ENCODE peak calls at places on chromosomes 11 and 22, in ten cellular contexts. One of them, this sample, is unnamed.

GRCh38 chr11:67352546-67353316 is 615 bp downstream of the POLD4 start:
- DNase-seq in sigmoid colon: peak
- DNase-seq in stomach: peak
- DNase-seq in HepG2: peak
- DNase-seq in HCT116: no peak
- DNase-seq in HL-60: peak
- DNase-seq in breast epithelium: no peak
- DNase-seq in esophagus muscularis mucosa: no peak
- DNase-seq in endothelial cell of umbilical vein: no peak
- DNase-seq in upper lobe of left lung: no peak
- DNase-seq in this sample: peak

GRCh38 chr22:24155597-24156145 is 25.6 kb upstream of the SUSD2 start:
- DNase-seq in sigmoid colon: peak
- DNase-seq in HCT116: no peak
- DNase-seq in endothelial cell of umbilical vein: peak
- DNase-seq in HepG2: peak
- DNase-seq in stomach: peak
- DNase-seq in HL-60: peak
- DNase-seq in breast epithelium: peak
- DNase-seq in esophagus muscularis mucosa: peak
- DNase-seq in upper lobe of left lung: peak
- DNase-seq in this sample: peak

GRCh38 chr11:88320149-88320559 is 17.4 kb downstream of the CTSC start:
- DNase-seq in sigmoid colon: no peak
- DNase-seq in HepG2: no peak
- DNase-seq in breast epithelium: no peak
- DNase-seq in stomach: no peak
- DNase-seq in upper lobe of left lung: no peak
- DNase-seq in HCT116: no peak
- DNase-seq in HL-60: no peak
- DNase-seq in endothelial cell of umbilical vein: peak
- DNase-seq in esophagus muscularis mucosa: no peak
- DNase-seq in this sample: no peak

GRCh38 chr11:69418576-69419296 is 62.7 kb upstream of the LINC01488 start:
- DNase-seq in breast epithelium: no peak
- DNase-seq in stomach: no peak
- DNase-seq in sigmoid colon: peak
- DNase-seq in HL-60: no peak
- DNase-seq in HepG2: no peak
- DNase-seq in upper lobe of left lung: no peak
- DNase-seq in HCT116: no peak
- DNase-seq in esophagus muscularis mucosa: no peak
- DNase-seq in endothelial cell of umbilical vein: no peak
- DNase-seq in this sample: no peak

GRCh38 chr11:33829430-33830141 is 55.3 kb upstream of the FBXO3 start:
- DNase-seq in HepG2: peak
- DNase-seq in breast epithelium: no peak
- DNase-seq in stomach: peak
- DNase-seq in esophagus muscularis mucosa: no peak
- DNase-seq in sigmoid colon: no peak
- DNase-seq in endothelial cell of umbilical vein: peak
- DNase-seq in HL-60: no peak
- DNase-seq in HCT116: peak
- DNase-seq in upper lobe of left lung: no peak
- DNase-seq in this sample: peak

GRCh38 chr11:19311306-19312030 is 70.7 kb upstream of the E2F8 start:
- DNase-seq in HCT116: peak
- DNase-seq in endothelial cell of umbilical vein: peak
- DNase-seq in stomach: peak
- DNase-seq in sigmoid colon: peak
- DNase-seq in esophagus muscularis mucosa: no peak
- DNase-seq in upper lobe of left lung: no peak
- DNase-seq in breast epithelium: no peak
- DNase-seq in HepG2: peak
- DNase-seq in HL-60: no peak
- DNase-seq in this sample: peak

GRCh38 chr22:27370281-27370680 is 431.3 kb downstream of the MN1 start:
- DNase-seq in HepG2: no peak
- DNase-seq in HCT116: no peak
- DNase-seq in stomach: no peak
- DNase-seq in sigmoid colon: no peak
- DNase-seq in endothelial cell of umbilical vein: no peak
- DNase-seq in upper lobe of left lung: no peak
- DNase-seq in HL-60: peak
- DNase-seq in esophagus muscularis mucosa: peak
- DNase-seq in breast epithelium: no peak
- DNase-seq in this sample: no peak

GRCh38 chr11:127632971-127633680 is 632.6 kb upstream of the KIRREL3 start:
- DNase-seq in breast epithelium: no peak
- DNase-seq in stomach: no peak
- DNase-seq in sigmoid colon: no peak
- DNase-seq in HepG2: no peak
- DNase-seq in endothelial cell of umbilical vein: no peak
- DNase-seq in esophagus muscularis mucosa: no peak
- DNase-seq in HCT116: no peak
- DNase-seq in HL-60: no peak
- DNase-seq in upper lobe of left lung: no peak
- DNase-seq in this sample: peak

GRCh38 chr22:49354516-49355205 is 473.0 kb downstream of the BRD1 start:
- DNase-seq in endothelial cell of umbilical vein: no peak
- DNase-seq in stomach: peak
- DNase-seq in esophagus muscularis mucosa: no peak
- DNase-seq in HCT116: no peak
- DNase-seq in upper lobe of left lung: no peak
- DNase-seq in breast epithelium: no peak
- DNase-seq in HL-60: no peak
- DNase-seq in sigmoid colon: no peak
- DNase-seq in HepG2: no peak
- DNase-seq in this sample: no peak

GRCh38 chr11:44445500-44446340 is 119.7 kb upstream of the CD82 start:
- DNase-seq in upper lobe of left lung: no peak
- DNase-seq in HL-60: no peak
- DNase-seq in sigmoid colon: no peak
- DNase-seq in esophagus muscularis mucosa: no peak
- DNase-seq in stomach: peak
- DNase-seq in HCT116: no peak
- DNase-seq in breast epithelium: no peak
- DNase-seq in HepG2: no peak
- DNase-seq in endothelial cell of umbilical vein: no peak
- DNase-seq in this sample: peak

GRCh38 chr11:44443836-44444769 is 121.4 kb upstream of the CD82 start:
- DNase-seq in breast epithelium: no peak
- DNase-seq in esophagus muscularis mucosa: no peak
- DNase-seq in endothelial cell of umbilical vein: no peak
- DNase-seq in HepG2: no peak
- DNase-seq in HL-60: no peak
- DNase-seq in HCT116: no peak
- DNase-seq in stomach: peak
- DNase-seq in sigmoid colon: no peak
- DNase-seq in upper lobe of left lung: peak
- DNase-seq in this sample: peak

GRCh38 chr11:44444770-44445321 is 120.6 kb upstream of the CD82 start:
- DNase-seq in sigmoid colon: no peak
- DNase-seq in HCT116: no peak
- DNase-seq in breast epithelium: no peak
- DNase-seq in endothelial cell of umbilical vein: no peak
- DNase-seq in HL-60: no peak
- DNase-seq in stomach: no peak
- DNase-seq in esophagus muscularis mucosa: no peak
- DNase-seq in HepG2: no peak
- DNase-seq in upper lobe of left lung: no peak
- DNase-seq in this sample: no peak

GRCh38 chr11:44446996-44447771 is 118.3 kb upstream of the CD82 start:
- DNase-seq in HCT116: no peak
- DNase-seq in endothelial cell of umbilical vein: no peak
- DNase-seq in stomach: peak
- DNase-seq in upper lobe of left lung: no peak
- DNase-seq in sigmoid colon: no peak
- DNase-seq in breast epithelium: no peak
- DNase-seq in HL-60: no peak
- DNase-seq in esophagus muscularis mucosa: no peak
- DNase-seq in HepG2: no peak
- DNase-seq in this sample: no peak

DNA sequence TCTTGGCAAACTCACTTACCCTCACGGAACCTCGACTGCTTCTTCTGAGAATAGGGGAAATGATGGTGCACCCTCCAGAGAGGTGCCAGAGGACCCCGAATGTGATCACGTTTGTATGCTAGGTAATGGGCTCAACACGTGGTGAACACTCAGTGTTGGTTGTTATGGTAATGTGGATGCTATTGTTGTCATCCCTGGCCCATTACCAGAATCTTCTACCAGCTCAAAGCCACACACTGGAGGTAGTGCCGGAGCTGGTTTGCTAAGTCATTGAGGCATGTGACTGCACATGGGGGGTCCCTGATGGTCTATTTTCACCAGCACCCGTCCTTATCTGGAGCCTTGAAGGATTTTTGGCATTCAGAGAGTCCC is 119.1 kb upstream of the CD82 start:
- DNase-seq in sigmoid colon: no peak
- DNase-seq in HepG2: no peak
- DNase-seq in breast epithelium: no peak
- DNase-seq in upper lobe of left lung: no peak
- DNase-seq in HCT116: no peak
- DNase-seq in stomach: peak
- DNase-seq in esophagus muscularis mucosa: no peak
- DNase-seq in endothelial cell of umbilical vein: no peak
- DNase-seq in HL-60: no peak
- DNase-seq in this sample: no peak
- TF ChIP-seq CTCF in sigmoid colon: no peak
- TF ChIP-seq CTCF in HepG2: no peak
- TF ChIP-seq CTCF in breast epithelium: no peak
- TF ChIP-seq CTCF in upper lobe of left lung: no peak
- TF ChIP-seq CTCF in HCT116: no peak
- TF ChIP-seq CTCF in stomach: no peak
- TF ChIP-seq CTCF in esophagus muscularis mucosa: no peak
- TF ChIP-seq CTCF in endothelial cell of umbilical vein: no peak
- TF ChIP-seq CTCF in HL-60: no peak
- TF ChIP-seq CTCF in this sample: no peak

DNA sequence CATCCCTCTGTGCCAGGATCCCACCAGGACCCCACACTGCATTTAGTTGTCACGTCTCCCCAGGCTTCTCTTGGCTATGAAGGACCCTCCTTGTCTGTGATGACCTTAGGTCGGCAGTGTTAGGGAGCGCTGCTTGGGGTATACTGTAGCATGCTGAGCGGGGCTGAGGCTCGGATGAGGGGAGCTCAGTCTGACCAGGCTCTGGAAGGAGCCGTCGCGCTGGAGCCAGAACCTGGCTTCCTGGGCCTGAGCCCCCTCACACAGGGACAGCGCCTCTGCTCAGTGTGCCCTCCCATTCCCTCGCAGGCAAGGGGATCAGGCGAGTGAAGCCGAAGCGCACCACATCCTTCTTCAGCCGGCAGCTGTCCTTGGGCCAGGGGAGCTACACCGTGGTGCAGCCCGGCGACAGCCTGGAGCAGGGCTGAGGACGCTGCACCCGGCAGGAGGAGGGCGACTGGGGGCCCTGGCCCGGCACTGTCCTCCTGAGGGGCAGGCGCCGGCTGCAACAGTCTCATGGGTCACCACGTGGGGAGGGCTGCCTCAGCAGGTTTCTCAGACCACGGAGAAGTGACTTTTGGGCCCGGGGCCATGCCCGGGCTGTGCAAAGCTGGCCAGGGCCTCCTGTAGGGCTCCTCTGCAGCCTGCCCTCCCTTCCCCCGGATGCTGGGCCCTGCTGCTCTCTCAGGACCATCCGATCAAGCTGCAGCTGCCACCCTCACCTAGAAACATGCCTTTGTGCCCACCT is 11.5 kb upstream of the NEAT1 start:
- DNase-seq in breast epithelium: no peak
- DNase-seq in stomach: no peak
- DNase-seq in HL-60: no peak
- DNase-seq in HepG2: no peak
- DNase-seq in esophagus muscularis mucosa: no peak
- DNase-seq in sigmoid colon: peak
- DNase-seq in endothelial cell of umbilical vein: no peak
- DNase-seq in upper lobe of left lung: peak
- DNase-seq in HCT116: no peak
- DNase-seq in this sample: no peak
- TF ChIP-seq POLR2AphosphoS5 in breast epithelium: no peak
- TF ChIP-seq POLR2AphosphoS5 in stomach: no peak
- TF ChIP-seq POLR2AphosphoS5 in HL-60: no peak
- TF ChIP-seq POLR2AphosphoS5 in HepG2: no peak
- TF ChIP-seq POLR2AphosphoS5 in esophagus muscularis mucosa: no peak
- TF ChIP-seq POLR2AphosphoS5 in sigmoid colon: no peak
- TF ChIP-seq POLR2AphosphoS5 in endothelial cell of umbilical vein: no peak
- TF ChIP-seq POLR2AphosphoS5 in upper lobe of left lung: no peak
- TF ChIP-seq POLR2AphosphoS5 in HCT116: no peak
- TF ChIP-seq POLR2AphosphoS5 in this sample: no peak

GRCh38 chr11:11882539-11882938 is 40.8 kb downstream of the USP47 start:
- DNase-seq in breast epithelium: no peak
- DNase-seq in HL-60: no peak
- DNase-seq in endothelial cell of umbilical vein: peak
- DNase-seq in sigmoid colon: no peak
- DNase-seq in HCT116: no peak
- DNase-seq in stomach: no peak
- DNase-seq in upper lobe of left lung: no peak
- DNase-seq in HepG2: no peak
- DNase-seq in esophagus muscularis mucosa: no peak
- DNase-seq in this sample: no peak
- H3K27ac ChIP-seq in breast epithelium: no peak
- H3K27ac ChIP-seq in HL-60: no peak
- H3K27ac ChIP-seq in endothelial cell of umbilical vein: no peak
- H3K27ac ChIP-seq in sigmoid colon: no peak
- H3K27ac ChIP-seq in HCT116: no peak
- H3K27ac ChIP-seq in stomach: no peak
- H3K27ac ChIP-seq in upper lobe of left lung: no peak
- H3K27ac ChIP-seq in HepG2: no peak
- H3K27ac ChIP-seq in esophagus muscularis mucosa: no peak
- H3K27ac ChIP-seq in this sample: no peak

GRCh38 chr22:41197808-41198585 is 7.1 kb upstream of the L3MBTL2 start:
- DNase-seq in esophagus muscularis mucosa: no peak
- DNase-seq in HepG2: no peak
- DNase-seq in HCT116: no peak
- DNase-seq in sigmoid colon: no peak
- DNase-seq in breast epithelium: no peak
- DNase-seq in stomach: peak
- DNase-seq in HL-60: peak
- DNase-seq in upper lobe of left lung: no peak
- DNase-seq in endothelial cell of umbilical vein: peak
- DNase-seq in this sample: peak

GRCh38 chr22:41201146-41201545 is 4.0 kb upstream of the L3MBTL2 start:
- DNase-seq in HCT116: no peak
- DNase-seq in HL-60: no peak
- DNase-seq in breast epithelium: no peak
- DNase-seq in esophagus muscularis mucosa: no peak
- DNase-seq in upper lobe of left lung: no peak
- DNase-seq in HepG2: no peak
- DNase-seq in stomach: no peak
- DNase-seq in sigmoid colon: no peak
- DNase-seq in endothelial cell of umbilical vein: no peak
- DNase-seq in this sample: no peak

GRCh38 chr22:41191467-41191866 is 13.6 kb upstream of the L3MBTL2 start:
- DNase-seq in upper lobe of left lung: no peak
- DNase-seq in HepG2: peak
- DNase-seq in stomach: no peak
- DNase-seq in esophagus muscularis mucosa: no peak
- DNase-seq in endothelial cell of umbilical vein: no peak
- DNase-seq in sigmoid colon: peak
- DNase-seq in HL-60: no peak
- DNase-seq in breast epithelium: peak
- DNase-seq in HCT116: no peak
- DNase-seq in this sample: no peak

GRCh38 chr22:41193829-41194228 is 11.3 kb upstream of the L3MBTL2 start:
- DNase-seq in HCT116: no peak
- DNase-seq in endothelial cell of umbilical vein: no peak
- DNase-seq in HL-60: no peak
- DNase-seq in stomach: no peak
- DNase-seq in esophagus muscularis mucosa: no peak
- DNase-seq in HepG2: no peak
- DNase-seq in breast epithelium: no peak
- DNase-seq in upper lobe of left lung: no peak
- DNase-seq in sigmoid colon: no peak
- DNase-seq in this sample: no peak

GRCh38 chr22:41197046-41197807 is 7.9 kb upstream of the L3MBTL2 start:
- DNase-seq in stomach: peak
- DNase-seq in upper lobe of left lung: peak
- DNase-seq in HCT116: no peak
- DNase-seq in breast epithelium: peak
- DNase-seq in endothelial cell of umbilical vein: peak
- DNase-seq in sigmoid colon: peak
- DNase-seq in HepG2: peak
- DNase-seq in HL-60: peak
- DNase-seq in esophagus muscularis mucosa: peak
- DNase-seq in this sample: peak
- TF ChIP-seq CTCF in stomach: no peak
- TF ChIP-seq CTCF in upper lobe of left lung: no peak
- TF ChIP-seq CTCF in HCT116: no peak
- TF ChIP-seq CTCF in breast epithelium: no peak
- TF ChIP-seq CTCF in endothelial cell of umbilical vein: no peak
- TF ChIP-seq CTCF in sigmoid colon: peak
- TF ChIP-seq CTCF in HepG2: peak
- TF ChIP-seq CTCF in HL-60: no peak
- TF ChIP-seq CTCF in esophagus muscularis mucosa: peak
- TF ChIP-seq CTCF in this sample: peak

This sample was measured in GM23338.